ENCODE peak calls at places on chromosomes 4 and X, in ten cellular contexts. U, K, O, Q, Z, E, S, C, A and J are unnamed samples.

GRCh38 chrX:27987862-27988646 is 6.8 kb upstream of the DCAF8L1 start:
- DNase-seq in U (no peak), Z (no peak), A (no peak), C (peak; percentile 28), E (no peak), S (no peak), O (no peak), K (no peak), Q (no peak), J (no peak)

GRCh38 chrX:69066021-69066757 is 99.1 kb downstream of the PJA1 start:
- DNase-seq in E (peak; percentile 8), Q (no peak), C (no peak), Z (no peak), S (no peak), A (peak; percentile 15), K (no peak), O (no peak), U (peak; percentile 21), J (no peak)

GRCh38 chrX:132614297-132614696 is 125.5 kb upstream of the MBNL3 start:
- DNase-seq in Q (no peak), Z (no peak), S (no peak), A (no peak), K (no peak), U (no peak), E (peak; percentile 35), O (no peak), C (no peak), J (no peak)

GRCh38 chrX:34053931-34054330 is 78.2 kb downstream of the FAM47A start:
- DNase-seq in K (no peak), S (no peak), E (peak; percentile 25), O (no peak), Q (no peak), Z (no peak), U (no peak), A (no peak), C (no peak), J (no peak)

GRCh38 chrX:54180403-54180802 is 2.7 kb downstream of the FAM120C start:
- DNase-seq in Q (no peak), S (peak; percentile 58), U (no peak), A (no peak), K (no peak), C (no peak), E (no peak), Z (peak; percentile 57), O (no peak), J (no peak)

GRCh38 chr4:20723463-20723862 is 23.2 kb downstream of the PACRGL start:
- DNase-seq in E (no peak), S (no peak), U (no peak), O (no peak), Z (no peak), A (no peak), K (no peak), C (no peak), Q (no peak), J (no peak)

GRCh38 chrX:93673056-93673868 is at the start of gene NAP1L3:
- DNase-seq in Z (peak; percentile 88), U (peak; percentile 44), C (peak; percentile 43), O (peak; percentile 63), K (peak; percentile 51), A (no peak), Q (peak; percentile 82), E (peak; percentile 92), S (peak; percentile 44), J (peak; percentile 69)

GRCh38 chr4:48275247-48275646 is 5.6 kb upstream of the TEC start:
- DNase-seq in O (no peak), S (peak; percentile 35), E (no peak), K (no peak), C (no peak), A (no peak), Z (no peak), U (no peak), Q (no peak), J (no peak)

GRCh38 chr4:2217726-2218125 is 24.2 kb downstream of the HAUS3 start:
- DNase-seq in S (peak; percentile 67), E (no peak), A (no peak), C (no peak), O (no peak), Q (no peak), Z (peak; percentile 80), U (no peak), K (no peak), J (no peak)

GRCh38 chr4:81030617-81031388 is at the start of gene BMP3:
- DNase-seq in S (peak; percentile 18), C (no peak), U (no peak), O (peak; percentile 80), Q (peak; percentile 70), Z (peak; percentile 35), K (peak; percentile 62), A (peak; percentile 54), E (peak; percentile 38), J (peak; percentile 59)

GRCh38 chrX:94455782-94456181 is 781.8 kb downstream of the FAM133A start:
- DNase-seq in C (no peak), O (no peak), E (no peak), S (no peak), A (no peak), K (no peak), Z (no peak), U (no peak), Q (no peak), J (no peak)

GRCh38 chr4:2786152-2786671 is 6.7 kb upstream of the SH3BP2 start:
- DNase-seq in C (no peak), S (no peak), Z (no peak), U (peak; percentile 22), E (no peak), O (no peak), Q (peak; percentile 72), A (no peak), K (no peak), J (no peak)

GRCh38 chr4:139777757-139778156 is 112.1 kb downstream of the MGST2 start:
- DNase-seq in C (no peak), Z (no peak), O (no peak), U (no peak), A (peak; percentile 62), S (no peak), E (no peak), Q (no peak), K (no peak), J (no peak)

GRCh38 chrX:38881066-38881465 is 79.8 kb downstream of the MID1IP1 start:
- DNase-seq in Z (no peak), C (no peak), S (no peak), O (no peak), E (no peak), Q (no peak), K (no peak), A (no peak), U (no peak), J (no peak)

GRCh38 chr4:135601351-135601750 is 1399.8 kb upstream of the PABPC4L start:
- DNase-seq in U (no peak), Q (no peak), O (no peak), E (no peak), A (no peak), Z (peak; percentile 38), S (no peak), C (no peak), K (no peak), J (no peak)
- H3K9me3 ChIP-seq in U (peaks cover 37% of the 10 kb centered on the region), Q (peaks cover 12% of the 10 kb centered on the region), O (peaks cover 2% of the 10 kb centered on the region), E (peaks cover 11% of the 10 kb centered on the region), A (peaks cover 17% of the 10 kb centered on the region), Z (no peaks in the 10 kb centered on the region), S (peaks cover 4% of the 10 kb centered on the region), C (no peaks in the 10 kb centered on the region), K (peaks cover 3% of the 10 kb centered on the region), J (no peaks in the 10 kb centered on the region)

GRCh38 chr4:19547463-19547862 is 704.2 kb upstream of the SLIT2 start:
- DNase-seq in Z (no peak), C (no peak), Q (no peak), E (no peak), O (no peak), S (no peak), K (no peak), A (no peak), U (no peak), J (no peak)
- H3K9me3 ChIP-seq in Z (no peaks in the 10 kb centered on the region), C (no peaks in the 10 kb centered on the region), Q (no peaks in the 10 kb centered on the region), E (no peaks in the 10 kb centered on the region), O (no peaks in the 10 kb centered on the region), S (no peaks in the 10 kb centered on the region), K (no peaks in the 10 kb centered on the region), A (no peaks in the 10 kb centered on the region), U (no peaks in the 10 kb centered on the region), J (no peaks in the 10 kb centered on the region)

GRCh38 chr4:28811025-28811424 is 1909.1 kb upstream of the PCDH7 start:
- DNase-seq in K (no peak), A (no peak), S (no peak), Z (no peak), Q (no peak), C (no peak), O (no peak), E (no peak), U (no peak), J (no peak)
- H3K9me3 ChIP-seq in K (no peaks in the 10 kb centered on the region), A (no peaks in the 10 kb centered on the region), S (no peaks in the 10 kb centered on the region), Z (no peaks in the 10 kb centered on the region), Q (peaks cover 4% of the 10 kb centered on the region), C (no peaks in the 10 kb centered on the region), O (no peaks in the 10 kb centered on the region), E (no peaks in the 10 kb centered on the region), U (peaks cover 19% of the 10 kb centered on the region), J (peaks cover 4% of the 10 kb centered on the region)

GRCh38 chrX:45472968-45473367 is 272.3 kb upstream of the DIPK2B start:
- DNase-seq in C (no peak), S (peak; percentile 68), E (no peak), Z (peak; percentile 70), O (no peak), K (no peak), U (no peak), A (no peak), Q (no peak), J (no peak)
- H3K9me3 ChIP-seq in C (no peaks in the 10 kb centered on the region), S (peaks cover 5% of the 10 kb centered on the region), E (peaks cover 15% of the 10 kb centered on the region), Z (no peaks in the 10 kb centered on the region), O (peaks cover 4% of the 10 kb centered on the region), K (peaks cover 8% of the 10 kb centered on the region), U (peaks cover 18% of the 10 kb centered on the region), A (no peaks in the 10 kb centered on the region), Q (no peaks in the 10 kb centered on the region), J (peaks cover 6% of the 10 kb centered on the region)

DNA sequence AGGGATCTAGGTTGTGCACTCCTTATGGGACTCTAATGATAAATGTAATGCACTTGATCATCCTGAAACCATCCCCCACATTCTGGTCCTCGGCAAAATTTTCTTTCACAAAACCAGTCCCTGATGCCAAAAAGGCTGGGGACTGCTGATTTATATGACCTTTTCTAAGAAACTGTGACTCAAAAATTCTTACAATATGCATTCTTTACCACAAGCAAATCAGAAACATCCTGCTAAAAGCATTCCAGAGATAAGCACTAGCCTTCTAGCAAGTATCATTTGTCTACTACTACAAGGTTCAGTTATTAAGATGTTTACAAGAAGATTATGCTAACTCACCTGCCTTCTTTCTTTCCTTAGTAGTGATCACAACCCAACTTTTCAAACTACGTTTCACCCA is 166.4 kb upstream of the PCDH7 start:
- DNase-seq in O (no peak), S (peak; percentile 0), Z (peak; percentile 16), E (no peak), C (no peak), U (no peak), A (no peak), K (no peak), Q (no peak), J (no peak)
- H3K9me3 ChIP-seq in O (no peaks in the 10 kb centered on the region), S (no peaks in the 10 kb centered on the region), Z (no peaks in the 10 kb centered on the region), E (no peaks in the 10 kb centered on the region), C (no peaks in the 10 kb centered on the region), U (no peaks in the 10 kb centered on the region), A (no peaks in the 10 kb centered on the region), K (no peaks in the 10 kb centered on the region), Q (no peaks in the 10 kb centered on the region), J (no peaks in the 10 kb centered on the region)